ENCODE peak calls at places on chromosomes 2 and 18, in five cellular contexts. X is astrocyte of the spinal cord, N is OCI-LY7, F is fibroblast of lung, C is H9. I is an unnamed sample.

GRCh38 chr2:27133195-27133875 is 1.1 kb downstream of the PREB start:
- DNase-seq in X (no peak), N (no peak), F (no peak), C (no peak), I (no peak)

GRCh38 chr2:33786881-33787280 is 187.8 kb upstream of the FAM98A start:
- DNase-seq in X (no peak), N (no peak), F (no peak), C (no peak), I (no peak)

GRCh38 chr18:74064510-74064909 is 83.1 kb downstream of the FBXO15 start:
- DNase-seq in X (no peak), N (peak; percentile 68), F (no peak), C (no peak), I (no peak)

GRCh38 chr2:120711694-120712093 is 24.0 kb upstream of the GLI2 start:
- DNase-seq in X (no peak), N (no peak), F (no peak), C (no peak), I (no peak)

GRCh38 chr2:118177318-118177717 is 89.0 kb downstream of the INSIG2 start:
- DNase-seq in X (no peak), N (no peak), F (no peak), C (no peak), I (no peak)

GRCh38 chr2:36361396-36361795 is 5.8 kb downstream of the CRIM1 start:
- DNase-seq in X (no peak), N (no peak), F (peak; percentile 69), C (no peak), I (no peak)

GRCh38 chr18:67815280-67815679 is 298.8 kb upstream of the DSEL start:
- DNase-seq in X (no peak), N (no peak), F (no peak), C (no peak), I (no peak)

GRCh38 chr2:8679827-8680731 is 1.8 kb upstream of the ID2 start:
- DNase-seq in X (peak; percentile 55), N (peak; percentile 38), F (peak; percentile 70), C (no peak), I (peak; percentile 81)

GRCh38 chr2:72386288-72386687 is 238.6 kb upstream of the CYP26B1 start:
- DNase-seq in X (no peak), N (no peak), F (no peak), C (no peak), I (no peak)

GRCh38 chr2:9703701-9704221 is 73.0 kb upstream of the YWHAQ start:
- DNase-seq in X (peak; percentile 78), N (no peak), F (peak; percentile 76), C (no peak), I (no peak)

GRCh38 chr2:52933878-52934277 is 833.7 kb upstream of the CHAC2 start:
- DNase-seq in X (no peak), N (no peak), F (peak; percentile 67), C (no peak), I (no peak)

GRCh38 chr2:236286866-236287545 is 22.8 kb upstream of the ASB18 start:
- DNase-seq in X (peak; percentile 2), N (no peak), F (peak; percentile 39), C (no peak), I (no peak)

GRCh38 chr2:73028841-73029240 is 42.7 kb downstream of the SFXN5 start:
- DNase-seq in X (no peak), N (no peak), F (no peak), C (no peak), I (no peak)

GRCh38 chr18:10020176-10020575 is 106.4 kb downstream of the VAPA start:
- DNase-seq in X (no peak), N (no peak), F (peak; percentile 19), C (no peak), I (no peak)

GRCh38 chr2:138364554-138365162 is 136.9 kb upstream of the SPOPL start:
- DNase-seq in X (peak; percentile 13), N (no peak), F (peak; percentile 77), C (no peak), I (no peak)

GRCh38 chr2:16394986-16395550 is 270.6 kb downstream of the CYRIA start:
- DNase-seq in X (no peak), N (no peak), F (no peak), C (no peak), I (no peak)

GRCh38 chr2:99825630-99826029 is 316.8 kb downstream of the AFF3 start:
- DNase-seq in X (no peak), N (no peak), F (no peak), C (no peak), I (no peak)

GRCh38 chr18:568731-569130 is 11.4 kb upstream of the CETN1 start:
- DNase-seq in X (no peak), N (no peak), F (no peak), C (no peak), I (no peak)

GRCh38 chr2:242043538-242044205 is 174.1 kb downstream of the RTP5 start:
- DNase-seq in X (no peak), N (no peak), F (no peak), C (no peak), I (no peak)

GRCh38 chr2:177313162-177313781 is 48.7 kb upstream of the NFE2L2 start:
- DNase-seq in X (no peak), N (no peak), F (no peak), C (no peak), I (no peak)

GRCh38 chr18:78506031-78506461 is 473.6 kb upstream of the SALL3 start:
- DNase-seq in X (no peak), N (no peak), F (no peak), C (peak; percentile 84), I (no peak)

GRCh38 chr18:62852851-62853250 is 137.5 kb downstream of the PHLPP1 start:
- DNase-seq in X (no peak), N (no peak), F (peak; percentile 52), C (no peak), I (no peak)

GRCh38 chr2:227877359-227878309 is 6.2 kb downstream of the DAW1 start:
- DNase-seq in X (no peak), N (no peak), F (no peak), C (no peak), I (no peak)

GRCh38 chr2:17035010-17035409 is 369.4 kb upstream of the CYRIA start:
- DNase-seq in X (peak; percentile 45), N (no peak), F (peak; percentile 89), C (no peak), I (no peak)

GRCh38 chr2:70111752-70112591 is 24.7 kb downstream of the PCBP1 start:
- DNase-seq in X (peak; percentile 52), N (no peak), F (peak; percentile 78), C (no peak), I (peak; percentile 24)

GRCh38 chr2:190961918-190962487 is 52.0 kb downstream of the STAT1 start:
- DNase-seq in X (no peak), N (no peak), F (peak; percentile 68), C (no peak), I (no peak)

GRCh38 chr2:190809876-190810525 is 70.6 kb upstream of the GLS start:
- DNase-seq in X (no peak), N (no peak), F (no peak), C (no peak), I (no peak)

GRCh38 chr2:170680172-170680913 is 34.8 kb upstream of the SP5 start:
- DNase-seq in X (no peak), N (no peak), F (no peak), C (no peak), I (no peak)

GRCh38 chr2:237540823-237541222 is 25.6 kb upstream of the PRLH start:
- DNase-seq in X (peak; percentile 54), N (no peak), F (peak; percentile 49), C (no peak), I (no peak)

GRCh38 chr2:170115501-170116229 is 62.3 kb upstream of the MYO3B start:
- DNase-seq in X (no peak), N (no peak), F (no peak), C (no peak), I (no peak)

GRCh38 chr2:98457045-98457696 is 12.5 kb downstream of the INPP4A start:
- DNase-seq in X (peak; percentile 71), N (no peak), F (peak; percentile 78), C (no peak), I (no peak)

GRCh38 chr2:64311948-64312621 is 141.9 kb upstream of the LGALSL start:
- DNase-seq in X (peak; percentile 74), N (peak; percentile 59), F (peak; percentile 91), C (peak; percentile 54), I (no peak)

GRCh38 chr2:219423656-219424378 is 5.6 kb downstream of the DES start:
- DNase-seq in X (no peak), N (no peak), F (no peak), C (peak; percentile 17), I (no peak)

GRCh38 chr2:109527846-109528705 is 85.7 kb downstream of the SEPTIN10 start:
- DNase-seq in X (no peak), N (no peak), F (no peak), C (peak; percentile 31), I (no peak)

DNA sequence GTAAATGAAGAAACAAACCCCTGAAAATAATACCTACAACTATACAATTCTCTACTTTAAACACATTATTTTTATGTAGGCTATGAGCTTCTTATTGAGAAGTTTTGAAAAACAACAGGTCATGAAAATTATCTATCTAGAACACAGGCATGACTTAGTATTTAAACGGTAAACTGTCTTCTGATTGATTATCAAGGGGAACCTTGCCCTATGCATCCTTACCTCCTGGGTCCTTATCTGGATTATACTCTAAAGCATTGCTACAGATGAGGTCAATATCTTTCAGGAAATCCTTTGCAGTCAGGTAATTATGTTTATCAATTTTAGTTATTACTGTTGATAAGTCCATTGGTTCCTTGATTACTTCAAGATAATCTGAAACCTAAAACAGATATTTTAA is 144.3 kb downstream of the ATAD2B start:
- DNase-seq in X (no peak), N (no peak), F (no peak), C (no peak), I (no peak)
- TF ChIP-seq CTCF in X (no peak), N (no peak), F (no peak), C (no peak), I (no peak)

DNA sequence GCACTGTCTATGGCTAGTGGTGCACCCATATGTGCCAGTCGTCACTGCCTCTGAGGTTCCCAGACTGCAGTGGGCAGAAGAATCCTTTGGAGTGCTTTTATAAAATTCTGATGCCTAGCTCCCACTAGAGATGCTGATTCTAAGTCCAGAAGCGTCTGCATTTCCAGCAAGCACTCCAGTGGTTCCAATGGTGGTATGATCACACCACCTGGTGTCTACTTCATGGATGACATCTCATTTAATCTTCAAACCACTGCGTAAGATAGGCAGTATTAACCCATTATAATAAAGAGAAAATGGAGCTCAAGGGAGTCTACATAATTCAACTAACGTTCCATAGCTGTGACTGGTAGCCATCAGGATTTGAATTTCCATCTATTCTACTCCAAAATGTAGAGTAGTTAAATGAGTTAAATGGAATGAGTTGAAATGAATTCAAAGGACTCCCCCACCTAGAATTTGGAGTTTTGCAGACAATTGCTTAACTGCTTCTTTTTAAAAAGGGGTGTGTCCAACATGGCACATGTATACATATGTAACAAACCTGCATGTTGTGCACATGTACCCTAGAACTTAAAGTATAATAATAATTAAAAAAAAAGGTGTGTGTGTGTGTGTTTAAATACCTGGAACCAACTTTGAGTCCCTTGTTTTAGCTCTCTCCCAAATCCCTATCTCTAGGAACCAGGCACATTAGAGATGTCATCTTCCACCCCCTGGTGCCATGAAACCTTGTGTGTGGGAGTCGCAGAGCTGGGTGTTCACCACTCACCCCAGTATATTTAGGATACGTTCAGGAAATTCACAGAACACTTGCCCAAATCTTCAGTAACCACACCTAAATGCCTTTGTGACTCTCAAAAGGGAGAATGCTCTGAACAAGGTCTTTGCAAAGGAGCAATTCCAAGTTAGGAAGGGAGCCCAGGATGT is 14.1 kb downstream of the LAMA3 start:
- DNase-seq in X (peak; percentile 73), N (peak; percentile 26), F (peak; percentile 59), C (no peak), I (no peak)
- TF ChIP-seq CTCF in X (peak; percentile 51), N (peak; percentile 65), F (peak; percentile 61), C (peak; percentile 72), I (peak; percentile 14)

GRCh38 chr2:46929612-46930011 is 14.0 kb upstream of the MCFD2 start:
- DNase-seq in X (no peak), N (no peak), F (no peak), C (no peak), I (no peak)
- TF ChIP-seq CTCF in X (no peak), N (no peak), F (no peak), C (no peak), I (no peak)

GRCh38 chr18:36284268-36284667 is 13.2 kb upstream of the FHOD3 start:
- DNase-seq in X (no peak), N (no peak), F (no peak), C (no peak), I (no peak)
- TF ChIP-seq CTCF in X (no peak), N (no peak), F (no peak), C (no peak), I (no peak)